ENCODE peak calls at places on chromosome 12, in nine cellular contexts. One of them, this sample, is unnamed.

GRCh38 chr12:19688489-19688888 is 249.2 kb downstream of the AEBP2 start:
- DNase-seq in activated CD4-positive, alpha-beta T cell treated with anti-CD3 and anti-CD28 coated beads for 4 hours: no peak
- DNase-seq in foreskin fibroblast: peak
- DNase-seq in stimulated activated CD8-positive, alpha-beta memory T cell treated with anti-CD3 and anti-CD28 coated beads, Interleukin-7, amount 100 ng/mL, for 1 hour: no peak
- DNase-seq in NCI-H1092 treated with DMSO at 0.1 percent for 48 hours: no peak
- DNase-seq in HFF-Myc: no peak
- DNase-seq in H7: no peak
- DNase-seq in A549: no peak
- DNase-seq in left cardiac atrium: no peak
- DNase-seq in this sample: no peak

GRCh38 chr12:81077329-81077685 is 572 bp upstream of the ACSS3 start:
- DNase-seq in stimulated activated CD8-positive, alpha-beta memory T cell treated with anti-CD3 and anti-CD28 coated beads, Interleukin-7, amount 100 ng/mL, for 1 hour: no peak
- DNase-seq in activated CD4-positive, alpha-beta T cell treated with anti-CD3 and anti-CD28 coated beads for 4 hours: no peak
- DNase-seq in foreskin fibroblast: peak
- DNase-seq in A549: no peak
- DNase-seq in HFF-Myc: no peak
- DNase-seq in H7: peak
- DNase-seq in left cardiac atrium: peak
- DNase-seq in NCI-H1092 treated with DMSO at 0.1 percent for 48 hours: no peak
- DNase-seq in this sample: peak

GRCh38 chr12:110585231-110585799 is 2.2 kb upstream of the PPTC7 start:
- DNase-seq in activated CD4-positive, alpha-beta T cell treated with anti-CD3 and anti-CD28 coated beads for 4 hours: peak
- DNase-seq in foreskin fibroblast: peak
- DNase-seq in A549: no peak
- DNase-seq in left cardiac atrium: no peak
- DNase-seq in H7: no peak
- DNase-seq in NCI-H1092 treated with DMSO at 0.1 percent for 48 hours: no peak
- DNase-seq in stimulated activated CD8-positive, alpha-beta memory T cell treated with anti-CD3 and anti-CD28 coated beads, Interleukin-7, amount 100 ng/mL, for 1 hour: no peak
- DNase-seq in HFF-Myc: no peak
- DNase-seq in this sample: no peak

GRCh38 chr12:67618303-67618702 is 30.2 kb upstream of the DYRK2 start:
- DNase-seq in activated CD4-positive, alpha-beta T cell treated with anti-CD3 and anti-CD28 coated beads for 4 hours: no peak
- DNase-seq in H7: no peak
- DNase-seq in NCI-H1092 treated with DMSO at 0.1 percent for 48 hours: no peak
- DNase-seq in foreskin fibroblast: no peak
- DNase-seq in HFF-Myc: no peak
- DNase-seq in stimulated activated CD8-positive, alpha-beta memory T cell treated with anti-CD3 and anti-CD28 coated beads, Interleukin-7, amount 100 ng/mL, for 1 hour: no peak
- DNase-seq in left cardiac atrium: no peak
- DNase-seq in A549: no peak
- DNase-seq in this sample: no peak

GRCh38 chr12:38875571-38876228 is 29.7 kb downstream of the CPNE8 start:
- DNase-seq in H7: no peak
- DNase-seq in activated CD4-positive, alpha-beta T cell treated with anti-CD3 and anti-CD28 coated beads for 4 hours: no peak
- DNase-seq in NCI-H1092 treated with DMSO at 0.1 percent for 48 hours: no peak
- DNase-seq in HFF-Myc: no peak
- DNase-seq in left cardiac atrium: no peak
- DNase-seq in foreskin fibroblast: no peak
- DNase-seq in A549: no peak
- DNase-seq in stimulated activated CD8-positive, alpha-beta memory T cell treated with anti-CD3 and anti-CD28 coated beads, Interleukin-7, amount 100 ng/mL, for 1 hour: no peak
- DNase-seq in this sample: no peak

GRCh38 chr12:111035578-111036301 is 115.4 kb upstream of the MYL2 start:
- DNase-seq in stimulated activated CD8-positive, alpha-beta memory T cell treated with anti-CD3 and anti-CD28 coated beads, Interleukin-7, amount 100 ng/mL, for 1 hour: no peak
- DNase-seq in A549: no peak
- DNase-seq in left cardiac atrium: no peak
- DNase-seq in HFF-Myc: no peak
- DNase-seq in NCI-H1092 treated with DMSO at 0.1 percent for 48 hours: no peak
- DNase-seq in activated CD4-positive, alpha-beta T cell treated with anti-CD3 and anti-CD28 coated beads for 4 hours: no peak
- DNase-seq in H7: peak
- DNase-seq in foreskin fibroblast: peak
- DNase-seq in this sample: no peak

GRCh38 chr12:41893491-41893890 is 251.2 kb downstream of the GXYLT1 start:
- DNase-seq in activated CD4-positive, alpha-beta T cell treated with anti-CD3 and anti-CD28 coated beads for 4 hours: no peak
- DNase-seq in foreskin fibroblast: no peak
- DNase-seq in left cardiac atrium: no peak
- DNase-seq in HFF-Myc: no peak
- DNase-seq in H7: no peak
- DNase-seq in stimulated activated CD8-positive, alpha-beta memory T cell treated with anti-CD3 and anti-CD28 coated beads, Interleukin-7, amount 100 ng/mL, for 1 hour: no peak
- DNase-seq in NCI-H1092 treated with DMSO at 0.1 percent for 48 hours: no peak
- DNase-seq in A549: no peak
- DNase-seq in this sample: no peak

GRCh38 chr12:94768398-94769039 is 118.2 kb upstream of the TMCC3 start:
- DNase-seq in left cardiac atrium: no peak
- DNase-seq in activated CD4-positive, alpha-beta T cell treated with anti-CD3 and anti-CD28 coated beads for 4 hours: no peak
- DNase-seq in stimulated activated CD8-positive, alpha-beta memory T cell treated with anti-CD3 and anti-CD28 coated beads, Interleukin-7, amount 100 ng/mL, for 1 hour: no peak
- DNase-seq in NCI-H1092 treated with DMSO at 0.1 percent for 48 hours: peak
- DNase-seq in H7: no peak
- DNase-seq in HFF-Myc: no peak
- DNase-seq in A549: no peak
- DNase-seq in foreskin fibroblast: no peak
- DNase-seq in this sample: no peak

GRCh38 chr12:105257321-105257728 is 21.4 kb upstream of the APPL2 start:
- DNase-seq in A549: no peak
- DNase-seq in activated CD4-positive, alpha-beta T cell treated with anti-CD3 and anti-CD28 coated beads for 4 hours: no peak
- DNase-seq in stimulated activated CD8-positive, alpha-beta memory T cell treated with anti-CD3 and anti-CD28 coated beads, Interleukin-7, amount 100 ng/mL, for 1 hour: no peak
- DNase-seq in H7: no peak
- DNase-seq in left cardiac atrium: no peak
- DNase-seq in NCI-H1092 treated with DMSO at 0.1 percent for 48 hours: no peak
- DNase-seq in HFF-Myc: peak
- DNase-seq in foreskin fibroblast: peak
- DNase-seq in this sample: no peak

GRCh38 chr12:111442301-111443045 is 36.8 kb downstream of the SH2B3 start:
- DNase-seq in HFF-Myc: no peak
- DNase-seq in H7: peak
- DNase-seq in NCI-H1092 treated with DMSO at 0.1 percent for 48 hours: no peak
- DNase-seq in foreskin fibroblast: peak
- DNase-seq in A549: no peak
- DNase-seq in left cardiac atrium: no peak
- DNase-seq in activated CD4-positive, alpha-beta T cell treated with anti-CD3 and anti-CD28 coated beads for 4 hours: no peak
- DNase-seq in stimulated activated CD8-positive, alpha-beta memory T cell treated with anti-CD3 and anti-CD28 coated beads, Interleukin-7, amount 100 ng/mL, for 1 hour: no peak
- DNase-seq in this sample: no peak

GRCh38 chr12:65505321-65506121 is 227.0 kb downstream of the MSRB3 start:
- DNase-seq in foreskin fibroblast: no peak
- DNase-seq in stimulated activated CD8-positive, alpha-beta memory T cell treated with anti-CD3 and anti-CD28 coated beads, Interleukin-7, amount 100 ng/mL, for 1 hour: no peak
- DNase-seq in HFF-Myc: no peak
- DNase-seq in activated CD4-positive, alpha-beta T cell treated with anti-CD3 and anti-CD28 coated beads for 4 hours: no peak
- DNase-seq in H7: no peak
- DNase-seq in NCI-H1092 treated with DMSO at 0.1 percent for 48 hours: no peak
- DNase-seq in left cardiac atrium: no peak
- DNase-seq in A549: no peak
- DNase-seq in this sample: no peak

GRCh38 chr12:92080390-92081285 is 65.0 kb downstream of the BTG1 start:
- DNase-seq in HFF-Myc: peak
- DNase-seq in left cardiac atrium: no peak
- DNase-seq in H7: no peak
- DNase-seq in A549: peak
- DNase-seq in activated CD4-positive, alpha-beta T cell treated with anti-CD3 and anti-CD28 coated beads for 4 hours: no peak
- DNase-seq in stimulated activated CD8-positive, alpha-beta memory T cell treated with anti-CD3 and anti-CD28 coated beads, Interleukin-7, amount 100 ng/mL, for 1 hour: no peak
- DNase-seq in NCI-H1092 treated with DMSO at 0.1 percent for 48 hours: no peak
- DNase-seq in foreskin fibroblast: peak
- DNase-seq in this sample: no peak

GRCh38 chr12:118979763-118980406 is 1.5 kb upstream of the SRRM4 start:
- DNase-seq in A549: peak
- DNase-seq in foreskin fibroblast: peak
- DNase-seq in left cardiac atrium: peak
- DNase-seq in stimulated activated CD8-positive, alpha-beta memory T cell treated with anti-CD3 and anti-CD28 coated beads, Interleukin-7, amount 100 ng/mL, for 1 hour: no peak
- DNase-seq in activated CD4-positive, alpha-beta T cell treated with anti-CD3 and anti-CD28 coated beads for 4 hours: no peak
- DNase-seq in HFF-Myc: peak
- DNase-seq in NCI-H1092 treated with DMSO at 0.1 percent for 48 hours: peak
- DNase-seq in H7: peak
- DNase-seq in this sample: peak

GRCh38 chr12:126171936-126172559 is 1106.8 kb downstream of the AACS start:
- DNase-seq in HFF-Myc: no peak
- DNase-seq in left cardiac atrium: no peak
- DNase-seq in A549: no peak
- DNase-seq in activated CD4-positive, alpha-beta T cell treated with anti-CD3 and anti-CD28 coated beads for 4 hours: no peak
- DNase-seq in stimulated activated CD8-positive, alpha-beta memory T cell treated with anti-CD3 and anti-CD28 coated beads, Interleukin-7, amount 100 ng/mL, for 1 hour: no peak
- DNase-seq in foreskin fibroblast: no peak
- DNase-seq in H7: no peak
- DNase-seq in NCI-H1092 treated with DMSO at 0.1 percent for 48 hours: no peak
- DNase-seq in this sample: no peak

GRCh38 chr12:76259660-76260389 is 88.4 kb downstream of the BBS10 start:
- DNase-seq in stimulated activated CD8-positive, alpha-beta memory T cell treated with anti-CD3 and anti-CD28 coated beads, Interleukin-7, amount 100 ng/mL, for 1 hour: no peak
- DNase-seq in NCI-H1092 treated with DMSO at 0.1 percent for 48 hours: no peak
- DNase-seq in activated CD4-positive, alpha-beta T cell treated with anti-CD3 and anti-CD28 coated beads for 4 hours: no peak
- DNase-seq in foreskin fibroblast: peak
- DNase-seq in A549: no peak
- DNase-seq in left cardiac atrium: no peak
- DNase-seq in HFF-Myc: peak
- DNase-seq in H7: no peak
- DNase-seq in this sample: no peak

GRCh38 chr12:14256139-14256538 is 109.3 kb upstream of the ATF7IP start:
- DNase-seq in stimulated activated CD8-positive, alpha-beta memory T cell treated with anti-CD3 and anti-CD28 coated beads, Interleukin-7, amount 100 ng/mL, for 1 hour: no peak
- DNase-seq in A549: no peak
- DNase-seq in activated CD4-positive, alpha-beta T cell treated with anti-CD3 and anti-CD28 coated beads for 4 hours: peak
- DNase-seq in foreskin fibroblast: peak
- DNase-seq in HFF-Myc: no peak
- DNase-seq in H7: no peak
- DNase-seq in NCI-H1092 treated with DMSO at 0.1 percent for 48 hours: no peak
- DNase-seq in left cardiac atrium: no peak
- DNase-seq in this sample: no peak

GRCh38 chr12:132522586-132523380 is 32.8 kb downstream of the FBRSL1 start:
- DNase-seq in left cardiac atrium: no peak
- DNase-seq in HFF-Myc: no peak
- DNase-seq in H7: peak
- DNase-seq in NCI-H1092 treated with DMSO at 0.1 percent for 48 hours: no peak
- DNase-seq in A549: no peak
- DNase-seq in activated CD4-positive, alpha-beta T cell treated with anti-CD3 and anti-CD28 coated beads for 4 hours: no peak
- DNase-seq in stimulated activated CD8-positive, alpha-beta memory T cell treated with anti-CD3 and anti-CD28 coated beads, Interleukin-7, amount 100 ng/mL, for 1 hour: no peak
- DNase-seq in foreskin fibroblast: no peak
- DNase-seq in this sample: peak

GRCh38 chr12:48197549-48197966 is 5.5 kb downstream of the OR10AD1 start:
- DNase-seq in stimulated activated CD8-positive, alpha-beta memory T cell treated with anti-CD3 and anti-CD28 coated beads, Interleukin-7, amount 100 ng/mL, for 1 hour: no peak
- DNase-seq in A549: peak
- DNase-seq in activated CD4-positive, alpha-beta T cell treated with anti-CD3 and anti-CD28 coated beads for 4 hours: no peak
- DNase-seq in left cardiac atrium: no peak
- DNase-seq in foreskin fibroblast: peak
- DNase-seq in H7: no peak
- DNase-seq in HFF-Myc: no peak
- DNase-seq in NCI-H1092 treated with DMSO at 0.1 percent for 48 hours: peak
- DNase-seq in this sample: no peak

GRCh38 chr12:52245962-52246577 is 13.0 kb downstream of the KRT7 start:
- DNase-seq in foreskin fibroblast: no peak
- DNase-seq in HFF-Myc: no peak
- DNase-seq in H7: no peak
- DNase-seq in A549: no peak
- DNase-seq in activated CD4-positive, alpha-beta T cell treated with anti-CD3 and anti-CD28 coated beads for 4 hours: no peak
- DNase-seq in stimulated activated CD8-positive, alpha-beta memory T cell treated with anti-CD3 and anti-CD28 coated beads, Interleukin-7, amount 100 ng/mL, for 1 hour: no peak
- DNase-seq in left cardiac atrium: no peak
- DNase-seq in NCI-H1092 treated with DMSO at 0.1 percent for 48 hours: no peak
- DNase-seq in this sample: no peak

GRCh38 chr12:104306943-104307654 is 3.6 kb downstream of the EID3 start:
- DNase-seq in HFF-Myc: no peak
- DNase-seq in foreskin fibroblast: no peak
- DNase-seq in NCI-H1092 treated with DMSO at 0.1 percent for 48 hours: no peak
- DNase-seq in stimulated activated CD8-positive, alpha-beta memory T cell treated with anti-CD3 and anti-CD28 coated beads, Interleukin-7, amount 100 ng/mL, for 1 hour: no peak
- DNase-seq in H7: no peak
- DNase-seq in activated CD4-positive, alpha-beta T cell treated with anti-CD3 and anti-CD28 coated beads for 4 hours: no peak
- DNase-seq in A549: no peak
- DNase-seq in left cardiac atrium: no peak
- DNase-seq in this sample: no peak

GRCh38 chr12:115609356-115609755 is 668.1 kb downstream of the MED13L start:
- DNase-seq in foreskin fibroblast: peak
- DNase-seq in A549: no peak
- DNase-seq in HFF-Myc: no peak
- DNase-seq in H7: no peak
- DNase-seq in activated CD4-positive, alpha-beta T cell treated with anti-CD3 and anti-CD28 coated beads for 4 hours: no peak
- DNase-seq in stimulated activated CD8-positive, alpha-beta memory T cell treated with anti-CD3 and anti-CD28 coated beads, Interleukin-7, amount 100 ng/mL, for 1 hour: no peak
- DNase-seq in left cardiac atrium: no peak
- DNase-seq in NCI-H1092 treated with DMSO at 0.1 percent for 48 hours: no peak
- DNase-seq in this sample: no peak

GRCh38 chr12:93773122-93773871 is 96.1 kb downstream of the CRADD start:
- DNase-seq in activated CD4-positive, alpha-beta T cell treated with anti-CD3 and anti-CD28 coated beads for 4 hours: peak
- DNase-seq in H7: no peak
- DNase-seq in foreskin fibroblast: no peak
- DNase-seq in stimulated activated CD8-positive, alpha-beta memory T cell treated with anti-CD3 and anti-CD28 coated beads, Interleukin-7, amount 100 ng/mL, for 1 hour: no peak
- DNase-seq in HFF-Myc: no peak
- DNase-seq in left cardiac atrium: no peak
- DNase-seq in NCI-H1092 treated with DMSO at 0.1 percent for 48 hours: no peak
- DNase-seq in A549: no peak
- DNase-seq in this sample: no peak

GRCh38 chr12:49027846-49028245 is 9.3 kb upstream of the PRKAG1 start:
- DNase-seq in NCI-H1092 treated with DMSO at 0.1 percent for 48 hours: no peak
- DNase-seq in left cardiac atrium: no peak
- DNase-seq in HFF-Myc: no peak
- DNase-seq in stimulated activated CD8-positive, alpha-beta memory T cell treated with anti-CD3 and anti-CD28 coated beads, Interleukin-7, amount 100 ng/mL, for 1 hour: no peak
- DNase-seq in activated CD4-positive, alpha-beta T cell treated with anti-CD3 and anti-CD28 coated beads for 4 hours: no peak
- DNase-seq in H7: peak
- DNase-seq in foreskin fibroblast: no peak
- DNase-seq in A549: no peak
- DNase-seq in this sample: no peak

GRCh38 chr12:47377414-47378221 is 297.9 kb upstream of the AMIGO2 start:
- DNase-seq in HFF-Myc: peak
- DNase-seq in stimulated activated CD8-positive, alpha-beta memory T cell treated with anti-CD3 and anti-CD28 coated beads, Interleukin-7, amount 100 ng/mL, for 1 hour: no peak
- DNase-seq in foreskin fibroblast: peak
- DNase-seq in A549: peak
- DNase-seq in H7: no peak
- DNase-seq in activated CD4-positive, alpha-beta T cell treated with anti-CD3 and anti-CD28 coated beads for 4 hours: no peak
- DNase-seq in left cardiac atrium: peak
- DNase-seq in NCI-H1092 treated with DMSO at 0.1 percent for 48 hours: no peak
- DNase-seq in this sample: no peak

GRCh38 chr12:121799175-121799841 is 4.5 kb upstream of the SETD1B start:
- DNase-seq in stimulated activated CD8-positive, alpha-beta memory T cell treated with anti-CD3 and anti-CD28 coated beads, Interleukin-7, amount 100 ng/mL, for 1 hour: no peak
- DNase-seq in H7: peak
- DNase-seq in HFF-Myc: no peak
- DNase-seq in NCI-H1092 treated with DMSO at 0.1 percent for 48 hours: peak
- DNase-seq in A549: peak
- DNase-seq in foreskin fibroblast: peak
- DNase-seq in left cardiac atrium: peak
- DNase-seq in activated CD4-positive, alpha-beta T cell treated with anti-CD3 and anti-CD28 coated beads for 4 hours: peak
- DNase-seq in this sample: peak

GRCh38 chr12:123115409-123116111 is 35.3 kb downstream of the PITPNM2 start:
- DNase-seq in A549: no peak
- DNase-seq in stimulated activated CD8-positive, alpha-beta memory T cell treated with anti-CD3 and anti-CD28 coated beads, Interleukin-7, amount 100 ng/mL, for 1 hour: no peak
- DNase-seq in activated CD4-positive, alpha-beta T cell treated with anti-CD3 and anti-CD28 coated beads for 4 hours: no peak
- DNase-seq in H7: no peak
- DNase-seq in left cardiac atrium: peak
- DNase-seq in NCI-H1092 treated with DMSO at 0.1 percent for 48 hours: no peak
- DNase-seq in HFF-Myc: peak
- DNase-seq in foreskin fibroblast: peak
- DNase-seq in this sample: no peak

GRCh38 chr12:107593713-107594381 is 91.8 kb upstream of the PWP1 start:
- DNase-seq in H7: no peak
- DNase-seq in left cardiac atrium: no peak
- DNase-seq in foreskin fibroblast: no peak
- DNase-seq in NCI-H1092 treated with DMSO at 0.1 percent for 48 hours: no peak
- DNase-seq in HFF-Myc: no peak
- DNase-seq in A549: no peak
- DNase-seq in activated CD4-positive, alpha-beta T cell treated with anti-CD3 and anti-CD28 coated beads for 4 hours: no peak
- DNase-seq in stimulated activated CD8-positive, alpha-beta memory T cell treated with anti-CD3 and anti-CD28 coated beads, Interleukin-7, amount 100 ng/mL, for 1 hour: no peak
- DNase-seq in this sample: no peak

GRCh38 chr12:6229224-6229748 is 29.1 kb downstream of the CD9 start:
- DNase-seq in NCI-H1092 treated with DMSO at 0.1 percent for 48 hours: no peak
- DNase-seq in activated CD4-positive, alpha-beta T cell treated with anti-CD3 and anti-CD28 coated beads for 4 hours: no peak
- DNase-seq in stimulated activated CD8-positive, alpha-beta memory T cell treated with anti-CD3 and anti-CD28 coated beads, Interleukin-7, amount 100 ng/mL, for 1 hour: no peak
- DNase-seq in HFF-Myc: no peak
- DNase-seq in foreskin fibroblast: peak
- DNase-seq in left cardiac atrium: no peak
- DNase-seq in A549: no peak
- DNase-seq in H7: no peak
- DNase-seq in this sample: no peak

GRCh38 chr12:111268738-111269572 is 99.9 kb downstream of the PHETA1 start:
- DNase-seq in foreskin fibroblast: peak
- DNase-seq in HFF-Myc: no peak
- DNase-seq in left cardiac atrium: no peak
- DNase-seq in A549: no peak
- DNase-seq in H7: peak
- DNase-seq in stimulated activated CD8-positive, alpha-beta memory T cell treated with anti-CD3 and anti-CD28 coated beads, Interleukin-7, amount 100 ng/mL, for 1 hour: no peak
- DNase-seq in NCI-H1092 treated with DMSO at 0.1 percent for 48 hours: no peak
- DNase-seq in activated CD4-positive, alpha-beta T cell treated with anti-CD3 and anti-CD28 coated beads for 4 hours: no peak
- DNase-seq in this sample: peak

GRCh38 chr12:108650083-108650482 is 16.4 kb upstream of the SELPLG start:
- DNase-seq in H7: no peak
- DNase-seq in HFF-Myc: no peak
- DNase-seq in stimulated activated CD8-positive, alpha-beta memory T cell treated with anti-CD3 and anti-CD28 coated beads, Interleukin-7, amount 100 ng/mL, for 1 hour: no peak
- DNase-seq in A549: no peak
- DNase-seq in left cardiac atrium: no peak
- DNase-seq in foreskin fibroblast: no peak
- DNase-seq in activated CD4-positive, alpha-beta T cell treated with anti-CD3 and anti-CD28 coated beads for 4 hours: no peak
- DNase-seq in NCI-H1092 treated with DMSO at 0.1 percent for 48 hours: no peak
- DNase-seq in this sample: no peak

GRCh38 chr12:112353389-112353788 is 28.8 kb downstream of the HECTD4 start:
- DNase-seq in left cardiac atrium: no peak
- DNase-seq in A549: no peak
- DNase-seq in HFF-Myc: no peak
- DNase-seq in activated CD4-positive, alpha-beta T cell treated with anti-CD3 and anti-CD28 coated beads for 4 hours: no peak
- DNase-seq in stimulated activated CD8-positive, alpha-beta memory T cell treated with anti-CD3 and anti-CD28 coated beads, Interleukin-7, amount 100 ng/mL, for 1 hour: no peak
- DNase-seq in NCI-H1092 treated with DMSO at 0.1 percent for 48 hours: no peak
- DNase-seq in H7: no peak
- DNase-seq in foreskin fibroblast: peak
- DNase-seq in this sample: no peak

This sample was measured in NCI-H345.